ENCODE peak calls at places on chromosomes 13 and 19, in six cellular contexts. One of them, this sample, is unnamed.

GRCh38 chr19:49875801-49876421 is 1.2 kb downstream of the AKT1S1 start:
- DNase-seq in amniotic stem cell: peak; percentile 4
- DNase-seq in fibroblast of lung: peak; percentile 55
- DNase-seq in ovary: peak; percentile 87
- DNase-seq in neural crest cell: peak; percentile 56
- DNase-seq in T follicular helper cell: peak; percentile 34
- DNase-seq in this sample: no peak

GRCh38 chr13:88622362-88622973 is 951.3 kb downstream of the SLITRK5 start:
- DNase-seq in amniotic stem cell: no peak
- DNase-seq in fibroblast of lung: no peak
- DNase-seq in ovary: no peak
- DNase-seq in neural crest cell: no peak
- DNase-seq in T follicular helper cell: no peak
- DNase-seq in this sample: no peak

GRCh38 chr19:15331419-15332310 is 674 bp downstream of the BRD4 start:
- DNase-seq in amniotic stem cell: no peak
- DNase-seq in fibroblast of lung: peak; percentile 32
- DNase-seq in ovary: peak; percentile 77
- DNase-seq in neural crest cell: peak; percentile 10
- DNase-seq in T follicular helper cell: peak; percentile 50
- DNase-seq in this sample: no peak

GRCh38 chr13:30559274-30559673 is 58.4 kb upstream of the USPL1 start:
- DNase-seq in amniotic stem cell: no peak
- DNase-seq in fibroblast of lung: no peak
- DNase-seq in ovary: no peak
- DNase-seq in neural crest cell: no peak
- DNase-seq in T follicular helper cell: no peak
- DNase-seq in this sample: no peak

GRCh38 chr19:12769689-12770088 is 5.7 kb downstream of the HOOK2 start:
- DNase-seq in amniotic stem cell: no peak
- DNase-seq in fibroblast of lung: no peak
- DNase-seq in ovary: no peak
- DNase-seq in neural crest cell: peak; percentile 42
- DNase-seq in T follicular helper cell: no peak
- DNase-seq in this sample: no peak

GRCh38 chr13:75132800-75133695 is 348.9 kb downstream of the TBC1D4 start:
- DNase-seq in amniotic stem cell: no peak
- DNase-seq in fibroblast of lung: no peak
- DNase-seq in ovary: no peak
- DNase-seq in neural crest cell: no peak
- DNase-seq in T follicular helper cell: no peak
- DNase-seq in this sample: no peak

GRCh38 chr13:111559612-111560423 is 239.4 kb downstream of the TEX29 start:
- DNase-seq in amniotic stem cell: no peak
- DNase-seq in fibroblast of lung: no peak
- DNase-seq in ovary: no peak
- DNase-seq in neural crest cell: no peak
- DNase-seq in T follicular helper cell: no peak
- DNase-seq in this sample: no peak

GRCh38 chr19:54674021-54674617 is 11.3 kb downstream of the LILRB4 start:
- DNase-seq in amniotic stem cell: no peak
- DNase-seq in fibroblast of lung: peak; percentile 16
- DNase-seq in ovary: no peak
- DNase-seq in neural crest cell: no peak
- DNase-seq in T follicular helper cell: no peak
- DNase-seq in this sample: peak; percentile 1

GRCh38 chr13:109333893-109334651 is 452.3 kb downstream of the IRS2 start:
- DNase-seq in amniotic stem cell: no peak
- DNase-seq in fibroblast of lung: no peak
- DNase-seq in ovary: no peak
- DNase-seq in neural crest cell: no peak
- DNase-seq in T follicular helper cell: no peak
- DNase-seq in this sample: no peak

GRCh38 chr19:2469102-2469914 is 6.6 kb upstream of the GADD45B start:
- DNase-seq in amniotic stem cell: no peak
- DNase-seq in fibroblast of lung: peak; percentile 58
- DNase-seq in ovary: no peak
- DNase-seq in neural crest cell: no peak
- DNase-seq in T follicular helper cell: no peak
- DNase-seq in this sample: peak; percentile 64

GRCh38 chr13:103022328-103022727 is 43.9 kb downstream of the SLC10A2 start:
- DNase-seq in amniotic stem cell: no peak
- DNase-seq in fibroblast of lung: no peak
- DNase-seq in ovary: no peak
- DNase-seq in neural crest cell: no peak
- DNase-seq in T follicular helper cell: no peak
- DNase-seq in this sample: no peak

GRCh38 chr13:24002206-24002815 is 105.0 kb upstream of the C1QTNF9B start:
- DNase-seq in amniotic stem cell: no peak
- DNase-seq in fibroblast of lung: no peak
- DNase-seq in ovary: no peak
- DNase-seq in neural crest cell: no peak
- DNase-seq in T follicular helper cell: no peak
- DNase-seq in this sample: no peak

GRCh38 chr19:5627395-5627904 is 4.6 kb downstream of the SAFB start:
- DNase-seq in amniotic stem cell: no peak
- DNase-seq in fibroblast of lung: peak; percentile 34
- DNase-seq in ovary: no peak
- DNase-seq in neural crest cell: peak; percentile 7
- DNase-seq in T follicular helper cell: no peak
- DNase-seq in this sample: no peak

GRCh38 chr13:80727321-80727975 is 386.5 kb upstream of the SPRY2 start:
- DNase-seq in amniotic stem cell: no peak
- DNase-seq in fibroblast of lung: no peak
- DNase-seq in ovary: no peak
- DNase-seq in neural crest cell: no peak
- DNase-seq in T follicular helper cell: no peak
- DNase-seq in this sample: no peak

GRCh38 chr19:31548941-31549340 is 199.7 kb upstream of the TSHZ3 start:
- DNase-seq in amniotic stem cell: no peak
- DNase-seq in fibroblast of lung: peak; percentile 54
- DNase-seq in ovary: no peak
- DNase-seq in neural crest cell: no peak
- DNase-seq in T follicular helper cell: no peak
- DNase-seq in this sample: no peak

GRCh38 chr19:29418106-29418684 is 107.6 kb upstream of the VSTM2B start:
- DNase-seq in amniotic stem cell: no peak
- DNase-seq in fibroblast of lung: no peak
- DNase-seq in ovary: no peak
- DNase-seq in neural crest cell: no peak
- DNase-seq in T follicular helper cell: no peak
- DNase-seq in this sample: no peak

GRCh38 chr13:112450118-112450517 is 74.0 kb downstream of the SPACA7 start:
- DNase-seq in amniotic stem cell: no peak
- DNase-seq in fibroblast of lung: no peak
- DNase-seq in ovary: no peak
- DNase-seq in neural crest cell: no peak
- DNase-seq in T follicular helper cell: no peak
- DNase-seq in this sample: no peak

GRCh38 chr19:3110126-3110825 is 16.1 kb downstream of the GNA11 start:
- DNase-seq in amniotic stem cell: no peak
- DNase-seq in fibroblast of lung: no peak
- DNase-seq in ovary: no peak
- DNase-seq in neural crest cell: no peak
- DNase-seq in T follicular helper cell: no peak
- DNase-seq in this sample: no peak

GRCh38 chr19:40600086-40600917 is 867 bp upstream of the LTBP4 start:
- DNase-seq in amniotic stem cell: no peak
- DNase-seq in fibroblast of lung: no peak
- DNase-seq in ovary: peak; percentile 69
- DNase-seq in neural crest cell: no peak
- DNase-seq in T follicular helper cell: no peak
- DNase-seq in this sample: no peak

GRCh38 chr19:35329323-35329722 is 336 bp downstream of the CD22 start:
- DNase-seq in amniotic stem cell: no peak
- DNase-seq in fibroblast of lung: no peak
- DNase-seq in ovary: no peak
- DNase-seq in neural crest cell: no peak
- DNase-seq in T follicular helper cell: no peak
- DNase-seq in this sample: no peak

GRCh38 chr19:58330458-58330857 is 3.7 kb downstream of the ZSCAN22 start:
- DNase-seq in amniotic stem cell: no peak
- DNase-seq in fibroblast of lung: peak; percentile 83
- DNase-seq in ovary: no peak
- DNase-seq in neural crest cell: no peak
- DNase-seq in T follicular helper cell: no peak
- DNase-seq in this sample: peak; percentile 21

GRCh38 chr13:65964672-65965071 is 1265.5 kb downstream of the PCDH9 start:
- DNase-seq in amniotic stem cell: no peak
- DNase-seq in fibroblast of lung: no peak
- DNase-seq in ovary: no peak
- DNase-seq in neural crest cell: no peak
- DNase-seq in T follicular helper cell: no peak
- DNase-seq in this sample: no peak

GRCh38 chr13:98461525-98462240 is 115.2 kb downstream of the STK24 start:
- DNase-seq in amniotic stem cell: no peak
- DNase-seq in fibroblast of lung: no peak
- DNase-seq in ovary: peak; percentile 28
- DNase-seq in neural crest cell: no peak
- DNase-seq in T follicular helper cell: no peak
- DNase-seq in this sample: no peak

GRCh38 chr19:55585658-55586339 is 5.2 kb upstream of the ZNF579 start:
- DNase-seq in amniotic stem cell: no peak
- DNase-seq in fibroblast of lung: peak; percentile 50
- DNase-seq in ovary: peak; percentile 92
- DNase-seq in neural crest cell: peak; percentile 73
- DNase-seq in T follicular helper cell: peak; percentile 36
- DNase-seq in this sample: peak; percentile 53

GRCh38 chr19:29516821-29517395 is 8.9 kb upstream of the VSTM2B start:
- DNase-seq in amniotic stem cell: no peak
- DNase-seq in fibroblast of lung: no peak
- DNase-seq in ovary: peak; percentile 13
- DNase-seq in neural crest cell: no peak
- DNase-seq in T follicular helper cell: no peak
- DNase-seq in this sample: no peak

GRCh38 chr19:36060430-36060829 is 5.7 kb downstream of the WDR62 start:
- DNase-seq in amniotic stem cell: peak; percentile 28
- DNase-seq in fibroblast of lung: peak; percentile 59
- DNase-seq in ovary: peak; percentile 66
- DNase-seq in neural crest cell: peak; percentile 9
- DNase-seq in T follicular helper cell: no peak
- DNase-seq in this sample: peak; percentile 44

GRCh38 chr13:33838567-33839131 is 20.7 kb downstream of the RFC3 start:
- DNase-seq in amniotic stem cell: no peak
- DNase-seq in fibroblast of lung: peak; percentile 67
- DNase-seq in ovary: no peak
- DNase-seq in neural crest cell: no peak
- DNase-seq in T follicular helper cell: no peak
- DNase-seq in this sample: peak; percentile 32

This sample was measured in fibroblast of the conjunctiva.